ENCODE peak calls at places on chromosome 11, in six cellular contexts. C is HFF-Myc; O is stimulated activated CD8-positive, alpha-beta memory T cell treated with anti-CD3 and anti-CD28 coated beads, Interleukin-2, amount 100 ng/mL, for 1 hour; S is midbrain; G is choroid plexus epithelial cell; N is RWPE1. A is an unnamed sample.

GRCh38 chr11:34155057-34155758 is 49.8 kb downstream of the NAT10 start:
- DNase-seq in N (no peak), G (no peak), O (no peak), C (no peak), S (peak), A (peak)

GRCh38 chr11:18844753-18845367 is 53.3 kb upstream of the PTPN5 start:
- DNase-seq in S (no peak), G (peak), N (peak), C (peak), O (no peak), A (peak)

GRCh38 chr11:90134420-90135003 is at the start of gene NAALAD2:
- DNase-seq in O (no peak), N (no peak), C (no peak), G (peak), S (peak), A (peak)

GRCh38 chr11:114285599-114285998 is 10.6 kb upstream of the NNMT start:
- DNase-seq in O (no peak), G (no peak), C (no peak), N (peak), S (no peak), A (no peak)

GRCh38 chr11:71446942-71447688 is 1.1 kb downstream of the DHCR7 start:
- DNase-seq in G (peak), O (no peak), S (no peak), C (no peak), N (peak), A (no peak)

GRCh38 chr11:128544625-128545024 is 42.7 kb downstream of the ETS1 start:
- DNase-seq in S (no peak), C (no peak), N (no peak), O (no peak), G (peak), A (no peak)

GRCh38 chr11:9158898-9159391 is 67.5 kb upstream of the SCUBE2 start:
- DNase-seq in N (peak), S (no peak), G (peak), O (no peak), C (no peak), A (no peak)

GRCh38 chr11:35021589-35021988 is 105.2 kb downstream of the PDHX start:
- DNase-seq in S (no peak), G (no peak), C (no peak), O (no peak), N (no peak), A (peak)

GRCh38 chr11:110573411-110573810 is 138.8 kb downstream of the ARHGAP20 start:
- DNase-seq in G (no peak), N (no peak), C (no peak), S (no peak), O (no peak), A (no peak)

GRCh38 chr11:33982661-33983060 is 68.9 kb upstream of the CAPRIN1 start:
- DNase-seq in O (no peak), S (no peak), N (no peak), G (no peak), C (no peak), A (no peak)

GRCh38 chr11:131305005-131305404 is 65.4 kb upstream of the NTM start:
- DNase-seq in O (no peak), S (no peak), G (no peak), C (no peak), N (no peak), A (peak)

GRCh38 chr11:90344546-90344945 is 121.7 kb upstream of the CHORDC1 start:
- DNase-seq in S (no peak), C (no peak), N (no peak), O (no peak), G (no peak), A (no peak)

GRCh38 chr11:72226701-72227100 is 2.1 kb downstream of the INPPL1 start:
- DNase-seq in S (no peak), O (no peak), C (no peak), G (no peak), N (no peak), A (no peak)

GRCh38 chr11:44601471-44602370 is 36.3 kb downstream of the CD82 start:
- DNase-seq in C (no peak), N (peak), S (no peak), G (no peak), O (no peak), A (no peak)

GRCh38 chr11:111360150-111361043 is 18.7 kb downstream of the POU2AF1 start:
- DNase-seq in O (no peak), G (no peak), C (no peak), S (no peak), N (no peak), A (no peak)

GRCh38 chr11:111819161-111820058 is 52.0 kb downstream of the ALG9 start:
- DNase-seq in O (no peak), G (peak), C (peak), N (no peak), S (no peak), A (no peak)

GRCh38 chr11:28715726-28716125 is 607.5 kb downstream of the METTL15 start:
- DNase-seq in G (no peak), S (no peak), O (no peak), C (no peak), N (no peak), A (no peak)

GRCh38 chr11:129861702-129862107 is 33.7 kb downstream of the NFRKB start:
- DNase-seq in N (peak), O (no peak), S (no peak), C (peak), G (peak), A (peak)

GRCh38 chr11:8828055-8828454 is 82.9 kb upstream of the AKIP1 start:
- DNase-seq in C (no peak), S (no peak), G (no peak), O (no peak), N (no peak), A (no peak)

GRCh38 chr11:40140560-40140959 is 1318.9 kb downstream of the LRRC4C start:
- DNase-seq in N (no peak), C (no peak), S (no peak), O (no peak), G (no peak), A (no peak)

GRCh38 chr11:660281-660680 is 23.2 kb downstream of the DRD4 start:
- DNase-seq in O (no peak), N (no peak), G (no peak), C (no peak), S (no peak), A (no peak)

GRCh38 chr11:83033972-83034672 is 37.6 kb downstream of the RAB30 start:
- DNase-seq in S (peak), C (peak), O (no peak), G (peak), N (peak), A (peak)

GRCh38 chr11:126518130-126518995 is 162.9 kb downstream of the ST3GAL4 start:
- DNase-seq in S (no peak), G (no peak), O (no peak), C (no peak), N (no peak), A (no peak)

GRCh38 chr11:78564037-78564888 is 10.4 kb downstream of the NARS2 start:
- DNase-seq in G (peak), C (peak), N (peak), S (peak), O (no peak), A (peak)

GRCh38 chr11:89436071-89436470 is 55.1 kb downstream of the NOX4 start:
- DNase-seq in C (peak), N (no peak), G (peak), O (no peak), S (no peak), A (no peak)

GRCh38 chr11:112481893-112482292 is 221.2 kb upstream of the PLET1 start:
- DNase-seq in S (no peak), N (no peak), G (no peak), C (no peak), O (no peak), A (peak)

GRCh38 chr11:1924646-1925372 is 5.3 kb downstream of the TNNT3 start:
- DNase-seq in C (no peak), O (no peak), S (no peak), G (no peak), N (no peak), A (no peak)

GRCh38 chr11:47607380-47607779 is 13.2 kb upstream of the C1QTNF4 start:
- DNase-seq in S (no peak), O (no peak), N (no peak), G (peak), C (peak), A (no peak)

GRCh38 chr11:126824035-126824607 is 176.4 kb downstream of the KIRREL3 start:
- DNase-seq in C (no peak), G (no peak), O (no peak), S (no peak), N (no peak), A (no peak)

GRCh38 chr11:123166095-123166559 is 28.9 kb downstream of the CLMP start:
- DNase-seq in C (no peak), S (no peak), O (no peak), G (peak), N (no peak), A (peak)

GRCh38 chr11:115916596-115916995 is 412.4 kb upstream of the CADM1 start:
- DNase-seq in N (no peak), S (no peak), C (no peak), G (no peak), O (no peak), A (no peak)

GRCh38 chr11:95849087-95849825 is 59.0 kb downstream of the CEP57 start:
- DNase-seq in O (no peak), C (peak), G (peak), S (peak), N (peak), A (peak)

GRCh38 chr11:101441747-101442146 is 142.1 kb downstream of the TRPC6 start:
- DNase-seq in N (no peak), C (no peak), O (no peak), G (no peak), S (no peak), A (no peak)

GRCh38 chr11:72724851-72725730 is 27.1 kb downstream of the ARAP1 start:
- DNase-seq in C (peak), N (peak), O (peak), S (peak), G (peak), A (peak)

GRCh38 chr11:100550910-100551309 is 136.2 kb upstream of the ARHGAP42 start:
- DNase-seq in S (peak), G (no peak), O (no peak), N (no peak), C (no peak), A (peak)